ENCODE peak calls at places on chromosomes 2 and 18, in ten cellular contexts. R is HL-60, G is sigmoid colon, X is choroid plexus epithelial cell, P is GM12864, C is fibroblast of the aortic adventitia, J is K562, V is A549, M is astrocyte of the spinal cord, L is cardiac fibroblast. O is an unnamed sample.
A peak's percentile ranks its signal among the peaks of the same experiment; 100 is the strongest.

GRCh38 chr18:22399949-22400348 is 17.8 kb downstream of the CTAGE1 start:
- DNase-seq in P (no peak), J (no peak), M (no peak), X (no peak), L (no peak), C (no peak), R (no peak), V (no peak), G (no peak), O (no peak)

GRCh38 chr2:207236156-207236935 is 70.6 kb upstream of the KLF7 start:
- DNase-seq in C (no peak), M (peak; percentile 25), G (peak; percentile 76), J (no peak), L (no peak), V (no peak), P (no peak), X (no peak), R (no peak), O (no peak)

GRCh38 chr2:134218928-134219707 is 34.8 kb upstream of the MGAT5 start:
- DNase-seq in P (no peak), R (peak; percentile 41), G (no peak), M (no peak), C (no peak), X (no peak), J (no peak), V (no peak), L (no peak), O (no peak)

GRCh38 chr2:138113871-138114525 is 149.7 kb downstream of the HNMT start:
- DNase-seq in L (peak; percentile 80), C (peak; percentile 75), V (no peak), R (no peak), P (no peak), X (peak; percentile 27), G (no peak), J (no peak), M (peak; percentile 8), O (no peak)

GRCh38 chr18:75554644-75555043 is 127.1 kb upstream of the SMIM21 start:
- DNase-seq in V (no peak), G (no peak), P (no peak), X (no peak), J (no peak), L (no peak), M (no peak), R (no peak), C (no peak), O (no peak)

GRCh38 chr2:30530346-30530745 is 83.3 kb downstream of the LCLAT1 start:
- DNase-seq in M (no peak), J (no peak), R (no peak), C (no peak), L (no peak), G (no peak), V (no peak), P (no peak), X (no peak), O (no peak)

GRCh38 chr2:44674473-44675299 is 266.8 kb upstream of the SIX3 start:
- DNase-seq in V (no peak), L (no peak), C (no peak), P (no peak), R (no peak), M (no peak), G (no peak), X (no peak), J (no peak), O (no peak)

GRCh38 chr2:166090900-166091299 is 36.9 kb downstream of the SCN1A start:
- DNase-seq in P (no peak), M (peak; percentile 4), X (peak; percentile 90), R (peak; percentile 41), L (peak; percentile 67), G (no peak), V (no peak), C (peak; percentile 50), J (no peak), O (no peak)

DNA sequence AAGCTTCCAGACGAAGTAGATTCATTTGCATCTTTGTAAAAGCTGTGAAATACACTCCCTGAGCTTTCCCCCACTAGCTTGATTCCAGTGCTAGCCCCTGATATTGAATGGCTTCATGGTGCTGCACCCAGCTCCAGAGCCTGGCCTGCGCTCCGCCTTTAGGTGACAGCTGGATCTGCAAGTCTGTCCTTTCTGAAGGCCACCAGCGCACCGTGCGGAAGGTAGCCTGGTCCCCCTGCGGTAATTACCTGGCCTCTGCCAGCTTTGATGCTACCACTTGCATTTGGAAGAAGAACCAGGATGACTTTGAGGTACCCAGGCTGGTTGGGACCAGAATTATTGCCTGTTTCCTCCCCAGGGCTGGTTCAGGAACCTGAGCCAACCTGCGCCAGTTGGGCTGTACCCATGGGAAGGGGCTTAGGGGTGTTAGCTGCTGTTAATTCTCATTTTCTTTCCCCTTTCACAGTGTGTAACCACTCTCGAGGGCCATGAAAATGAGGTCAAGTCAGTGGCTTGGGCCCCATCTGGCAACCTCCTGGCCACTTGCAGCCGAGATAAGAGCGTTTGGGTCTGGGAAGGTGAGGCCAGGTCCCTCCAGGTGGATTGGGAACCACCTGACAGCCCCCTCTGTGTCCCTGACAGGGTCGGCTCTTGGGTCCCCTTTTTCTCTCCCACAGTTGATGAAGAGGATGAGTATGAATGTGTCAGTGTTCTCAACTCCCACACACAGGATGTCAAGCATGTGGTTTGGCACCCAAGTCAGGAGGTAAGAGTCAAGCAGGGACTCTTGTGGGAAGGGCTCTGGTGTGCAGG is 1.3 kb downstream of the CIAO1 start:
- DNase-seq in P (no peak), V (peak; percentile 66), J (peak; percentile 49), G (no peak), X (peak; percentile 55), L (peak; percentile 44), C (peak; percentile 31), R (no peak), M (peak; percentile 38), O (no peak)
- H3K4me3 ChIP-seq in P (peak overlapping the region; percentile 76), V (peak overlapping the region; percentile 97), J (peak overlapping the region; percentile 84), G (peak overlapping the region; percentile 89), X (peak overlapping the region; percentile 97), L (peak overlapping the region; percentile 96), C (peak overlapping the region; percentile 95), R (peak overlapping the region; percentile 97), M (peak overlapping the region; percentile 96), O (peak overlapping the region; percentile 88)

DNA sequence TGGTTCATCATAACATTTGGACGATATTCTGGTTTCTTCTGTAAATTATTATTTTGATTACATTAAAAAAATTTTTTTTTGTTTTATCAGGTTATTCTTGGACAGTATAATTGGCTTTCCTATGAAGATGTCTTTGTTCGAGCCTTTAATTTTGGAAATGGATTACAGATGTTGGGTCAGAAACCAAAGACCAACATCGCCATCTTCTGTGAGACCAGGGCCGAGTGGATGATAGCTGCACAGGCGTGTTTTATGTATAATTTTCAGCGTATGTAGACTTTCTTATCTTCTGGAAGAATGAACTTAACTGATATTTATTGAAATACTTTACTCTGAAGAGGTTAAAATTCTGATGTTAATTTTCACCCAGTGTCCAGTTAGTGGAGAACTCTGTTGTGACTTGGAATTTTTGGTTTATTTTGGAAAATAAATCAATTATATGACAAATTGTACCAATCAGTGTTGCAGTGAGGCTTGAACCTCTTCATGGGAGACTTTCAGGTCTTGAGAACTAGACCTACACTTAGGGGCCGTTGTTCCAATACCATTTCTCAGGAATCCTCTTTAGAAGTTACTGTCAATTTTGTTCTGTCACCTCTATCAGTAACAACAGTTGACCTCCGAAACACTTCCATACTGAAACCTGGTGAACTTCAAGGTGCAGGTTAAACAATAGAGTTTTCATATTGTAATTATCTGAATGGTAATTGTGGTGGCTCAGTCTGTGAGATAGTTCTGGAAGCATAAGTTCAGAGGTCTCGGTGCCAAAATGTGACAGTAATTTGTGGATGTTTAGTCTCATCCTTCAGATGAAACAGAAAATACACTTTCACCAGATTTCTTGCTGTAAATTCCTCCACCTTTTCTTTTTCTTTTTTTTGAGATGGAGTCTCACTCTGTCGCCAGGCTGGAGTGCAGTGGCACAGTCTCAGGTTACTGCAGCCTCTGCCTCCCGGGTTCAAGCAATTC is 55.7 kb downstream of the ACSL3 start:
- DNase-seq in X (peak; percentile 33), J (no peak), P (no peak), L (no peak), V (no peak), G (no peak), C (peak; percentile 43), R (no peak), M (no peak), O (no peak)
- TF ChIP-seq CTCF in X (peak; percentile 39), J (peak; percentile 18), P (no peak), L (no peak), V (peak; percentile 13), G (no peak), C (peak; percentile 26), R (no peak), M (no peak), O (no peak)

GRCh38 chr2:54481686-54482085 is 25.6 kb downstream of the SPTBN1 start:
- DNase-seq in J (no peak), R (no peak), G (no peak), P (no peak), V (no peak), L (no peak), M (no peak), X (no peak), C (no peak), O (no peak)

GRCh38 chr2:54490863-54491262 is 34.7 kb downstream of the SPTBN1 start:
- DNase-seq in R (no peak), M (no peak), G (no peak), C (no peak), J (no peak), P (no peak), X (no peak), L (no peak), V (no peak), O (no peak)

GRCh38 chr2:54482725-54483124 is 26.6 kb downstream of the SPTBN1 start:
- DNase-seq in V (peak; percentile 18), X (peak; percentile 71), C (peak; percentile 89), J (no peak), G (peak; percentile 75), P (no peak), M (peak; percentile 86), L (peak; percentile 82), R (no peak), O (no peak)

GRCh38 chr2:54483426-54483825 is 27.3 kb downstream of the SPTBN1 start:
- DNase-seq in R (no peak), V (peak; percentile 22), P (no peak), L (no peak), X (peak; percentile 53), M (peak; percentile 62), J (no peak), C (no peak), G (no peak), O (no peak)

GRCh38 chr2:54486766-54487165 is 30.6 kb downstream of the SPTBN1 start:
- DNase-seq in X (no peak), J (no peak), V (no peak), G (no peak), L (no peak), R (no peak), P (no peak), M (no peak), C (peak; percentile 49), O (no peak)
- H3K4me3 ChIP-seq in X (no peak overlapping the region), J (no peak overlapping the region), V (no peak overlapping the region), G (no peak overlapping the region), L (no peak overlapping the region), R (no peak overlapping the region), P (no peak overlapping the region), M (no peak overlapping the region), C (no peak overlapping the region), O (no peak overlapping the region)

GRCh38 chr18:76941284-76941683 is 118.9 kb downstream of the ZNF236 start:
- DNase-seq in R (no peak), G (no peak), C (no peak), V (no peak), L (no peak), M (no peak), P (no peak), J (no peak), X (no peak), O (no peak)

GRCh38 chr18:76937597-76937996 is 115.2 kb downstream of the ZNF236 start:
- DNase-seq in J (no peak), V (no peak), L (no peak), M (no peak), C (peak; percentile 8), R (no peak), G (no peak), P (no peak), X (peak; percentile 25), O (no peak)

GRCh38 chr18:76935722-76936337 is 113.5 kb downstream of the ZNF236 start:
- DNase-seq in P (no peak), R (no peak), X (no peak), C (no peak), J (no peak), L (no peak), G (no peak), M (no peak), V (no peak), O (no peak)

GRCh38 chr18:76938619-76939018 is 116.3 kb downstream of the ZNF236 start:
- DNase-seq in J (no peak), R (no peak), L (no peak), G (no peak), P (no peak), V (no peak), M (no peak), C (no peak), X (no peak), O (no peak)

GRCh38 chr18:76936877-76937276 is 114.5 kb downstream of the ZNF236 start:
- DNase-seq in M (no peak), G (no peak), J (no peak), R (no peak), C (no peak), V (no peak), L (no peak), X (no peak), P (no peak), O (no peak)
- TF ChIP-seq CTCF in M (no peak), G (no peak), J (no peak), R (no peak), C (no peak), V (no peak), L (no peak), X (no peak), P (no peak), O (no peak)